ENCODE peak calls at places on chromosomes 11 and 22, in eight cellular contexts. M is AG04450, K is WTC11, F is endothelial cell, S is brain microvascular endothelial cell, Q is progenitor cell of endocrine pancreas, N is coronary artery, H is osteoblast. V is an unnamed sample.

GRCh38 chr22:32722441-32722840 is 79.1 kb upstream of the TIMP3 start:
- DNase-seq in H (peak), K (no peak), Q (no peak), M (no peak), N (no peak), F (no peak), S (no peak), V (no peak)

GRCh38 chr11:46380340-46381045 is 976 bp upstream of the MDK start:
- DNase-seq in N (no peak), S (no peak), K (peak), F (peak), H (peak), Q (peak), M (no peak), V (peak)

GRCh38 chr11:14905104-14906033 is 13.3 kb upstream of the CYP2R1 start:
- DNase-seq in H (peak), F (peak), M (no peak), S (no peak), K (peak), Q (no peak), N (peak), V (peak)

GRCh38 chr11:3644817-3645235 is at the start of gene ART1:
- DNase-seq in N (no peak), H (no peak), F (no peak), Q (no peak), K (no peak), M (no peak), S (no peak), V (no peak)

GRCh38 chr11:65560555-65561418 is 2.6 kb upstream of the LTBP3 start:
- DNase-seq in Q (no peak), S (peak), M (no peak), N (no peak), F (no peak), K (peak), H (peak), V (peak)

GRCh38 chr11:3981084-3981633 is 113.4 kb upstream of the RRM1 start:
- DNase-seq in H (no peak), K (no peak), Q (no peak), M (no peak), F (no peak), S (no peak), N (no peak), V (no peak)

GRCh38 chr11:100827934-100828661 is 141.0 kb downstream of the ARHGAP42 start:
- DNase-seq in N (no peak), K (no peak), H (no peak), Q (peak), M (peak), S (peak), F (peak), V (peak)

GRCh38 chr11:12544986-12545775 is 129.0 kb upstream of the TEAD1 start:
- DNase-seq in N (no peak), Q (no peak), K (no peak), H (peak), M (no peak), F (no peak), S (peak), V (no peak)

GRCh38 chr22:49548356-49549202 is 279.1 kb downstream of the BRD1 start:
- DNase-seq in M (no peak), N (no peak), S (no peak), K (peak), Q (no peak), F (no peak), H (peak), V (peak)

GRCh38 chr11:123231263-123231662 is 36.2 kb upstream of the CLMP start:
- DNase-seq in F (no peak), H (no peak), K (no peak), M (no peak), Q (no peak), S (peak), N (no peak), V (no peak)

GRCh38 chr22:19111584-19111983 is 10.6 kb downstream of the DGCR2 start:
- DNase-seq in S (no peak), M (no peak), Q (no peak), F (no peak), H (no peak), K (no peak), N (no peak), V (no peak)

GRCh38 chr11:61962213-61963015 is 5.0 kb downstream of the FTH1 start:
- DNase-seq in F (no peak), H (no peak), M (no peak), N (no peak), Q (no peak), K (no peak), S (peak), V (no peak)

GRCh38 chr22:36163497-36163896 is 2.9 kb upstream of the APOL3 start:
- DNase-seq in S (no peak), N (no peak), M (no peak), H (no peak), F (no peak), Q (no peak), K (no peak), V (no peak)

GRCh38 chr11:64750361-64751054 is 6.6 kb upstream of the RASGRP2 start:
- DNase-seq in Q (no peak), K (no peak), M (no peak), S (no peak), N (no peak), F (no peak), H (peak), V (no peak)

GRCh38 chr22:39177456-39177775 is 24.9 kb upstream of the CBX7 start:
- DNase-seq in F (no peak), Q (no peak), S (no peak), N (no peak), K (no peak), H (no peak), M (no peak), V (no peak)

GRCh38 chr11:27296406-27296994 is 66.5 kb downstream of the CCDC34 start:
- DNase-seq in M (no peak), K (no peak), Q (no peak), H (peak), N (no peak), S (peak), F (no peak), V (peak)

GRCh38 chr11:67437082-67437821 is at the start of gene PTPRCAP:
- DNase-seq in S (no peak), F (no peak), Q (no peak), K (peak), N (no peak), H (no peak), M (no peak), V (no peak)

GRCh38 chr11:86106916-86107315 is 38.0 kb upstream of the PICALM start:
- DNase-seq in Q (no peak), F (no peak), K (no peak), M (no peak), N (no peak), H (peak), S (no peak), V (no peak)

GRCh38 chr11:120524536-120525085 is 13.1 kb downstream of the GRIK4 start:
- DNase-seq in Q (no peak), N (no peak), S (no peak), K (no peak), M (no peak), H (no peak), F (no peak), V (no peak)

GRCh38 chr22:35921777-35922176 is 106.8 kb downstream of the RBFOX2 start:
- DNase-seq in M (peak), F (peak), K (peak), S (peak), N (no peak), Q (no peak), H (peak), V (peak)

GRCh38 chr11:64379817-64380709 is 21.1 kb downstream of the RPS6KA4 start:
- DNase-seq in Q (no peak), M (no peak), K (no peak), H (peak), F (no peak), S (no peak), N (no peak), V (no peak)

GRCh38 chr11:76236092-76237026 is 30.1 kb upstream of the WNT11 start:
- DNase-seq in H (peak), Q (peak), N (no peak), M (no peak), F (no peak), K (peak), S (peak), V (peak)

GRCh38 chr11:20293992-20294391 is 69.5 kb upstream of the HTATIP2 start:
- DNase-seq in K (no peak), H (no peak), F (no peak), N (no peak), M (no peak), S (no peak), Q (no peak), V (no peak)

GRCh38 chr11:102438311-102439062 is 14.1 kb downstream of the TMEM123 start:
- DNase-seq in N (no peak), S (peak), H (no peak), Q (peak), K (peak), M (no peak), F (no peak), V (no peak)

GRCh38 chr11:92245700-92246270 is 21.2 kb downstream of the FAT3 start:
- DNase-seq in M (no peak), K (no peak), N (no peak), F (no peak), S (no peak), Q (no peak), H (no peak), V (no peak)

GRCh38 chr11:45089251-45089650 is 57.2 kb upstream of the PRDM11 start:
- DNase-seq in Q (no peak), K (no peak), M (peak), S (peak), H (peak), F (no peak), N (peak), V (no peak)

GRCh38 chr11:12968836-12969235 is 40.3 kb upstream of the RASSF10 start:
- DNase-seq in K (no peak), Q (no peak), M (no peak), F (no peak), S (no peak), H (no peak), N (no peak), V (no peak)

GRCh38 chr11:109729761-109730160 is 307.8 kb downstream of the C11orf87 start:
- DNase-seq in N (no peak), S (no peak), K (peak), Q (no peak), F (no peak), M (no peak), H (no peak), V (no peak)

GRCh38 chr11:44567876-44568256 is 2.4 kb downstream of the CD82 start:
- DNase-seq in K (no peak), F (no peak), S (no peak), N (no peak), M (no peak), Q (no peak), H (no peak), V (no peak)

GRCh38 chr22:32355760-32356159 is 1.9 kb upstream of the RFPL3 start:
- DNase-seq in K (peak), F (no peak), H (no peak), Q (no peak), M (no peak), N (no peak), S (no peak), V (peak)

GRCh38 chr11:34632105-34632780 is 11.3 kb downstream of the EHF start:
- DNase-seq in H (peak), N (no peak), M (no peak), K (no peak), S (no peak), Q (no peak), F (no peak), V (peak)

GRCh38 chr22:38872831-38873248 is 824 bp upstream of the CBX6 start:
- DNase-seq in N (peak), S (no peak), Q (peak), M (no peak), F (peak), K (peak), H (peak), V (peak)

GRCh38 chr11:60280412-60280811 is at the start of gene MS4A4A:
- DNase-seq in M (no peak), Q (no peak), H (no peak), F (no peak), N (no peak), S (no peak), K (no peak), V (no peak)

GRCh38 chr11:83007909-83008580 is 63.7 kb downstream of the RAB30 start:
- DNase-seq in F (peak), K (peak), H (peak), S (peak), N (no peak), Q (no peak), M (no peak), V (peak)

DNA sequence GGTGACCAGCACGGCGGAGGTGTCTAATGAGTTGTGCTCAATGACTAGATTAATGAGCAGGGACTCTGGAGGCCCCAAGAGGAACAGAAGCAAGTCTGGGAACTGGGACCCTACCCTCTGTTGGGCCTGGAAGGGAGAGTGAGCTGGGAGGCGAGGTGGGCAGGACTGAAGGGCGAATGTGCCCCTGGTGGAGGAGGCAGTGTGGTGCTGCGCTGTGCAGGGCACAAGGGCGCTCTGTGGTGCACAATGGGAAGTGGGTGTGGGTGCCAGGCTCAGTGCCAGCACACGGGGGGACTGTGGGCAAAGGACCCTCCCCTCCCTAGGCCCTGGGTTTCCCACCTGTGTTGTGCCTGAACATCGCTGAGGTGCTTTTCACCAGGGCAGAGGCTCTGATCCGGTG is 57.5 kb upstream of the TTLL12 start:
- DNase-seq in M (no peak), H (no peak), K (no peak), F (no peak), Q (no peak), N (no peak), S (no peak), V (no peak)
- TF ChIP-seq CTCF in M (no peak), H (no peak), K (no peak), F (no peak), Q (no peak), N (no peak), S (no peak), V (peak)

GRCh38 chr22:43481528-43482309 is 69.9 kb downstream of the MPPED1 start:
- DNase-seq in K (no peak), M (no peak), S (no peak), F (peak), N (no peak), Q (no peak), H (peak), V (peak)
- TF ChIP-seq CTCF in K (no peak), M (no peak), S (no peak), F (no peak), N (no peak), Q (peak), H (no peak), V (peak)

GRCh38 chr11:112871909-112872511 is 89.2 kb upstream of the NCAM1 start:
- DNase-seq in H (no peak), N (no peak), Q (no peak), M (no peak), S (no peak), K (no peak), F (no peak), V (no peak)
- TF ChIP-seq CTCF in H (no peak), N (no peak), Q (no peak), M (no peak), S (no peak), K (no peak), F (no peak), V (no peak)

GRCh38 chr11:116534270-116534975 is 238.4 kb downstream of the BUD13 start:
- DNase-seq in Q (no peak), H (peak), F (no peak), K (no peak), N (peak), M (no peak), S (no peak), V (no peak)

GRCh38 chr11:116532066-116532465 is 240.7 kb downstream of the BUD13 start:
- DNase-seq in N (peak), S (no peak), Q (no peak), F (no peak), H (no peak), M (no peak), K (no peak), V (no peak)

GRCh38 chr11:116530705-116531104 is 242.1 kb downstream of the BUD13 start:
- DNase-seq in K (no peak), M (no peak), S (no peak), H (no peak), N (peak), F (no peak), Q (no peak), V (no peak)

GRCh38 chr11:116535120-116535519 is 237.7 kb downstream of the BUD13 start:
- DNase-seq in F (no peak), Q (no peak), N (peak), H (peak), M (no peak), S (no peak), K (no peak), V (no peak)

GRCh38 chr11:116533186-116533825 is 239.5 kb downstream of the BUD13 start:
- DNase-seq in F (no peak), S (no peak), N (peak), M (no peak), Q (no peak), H (peak), K (peak), V (peak)
- TF ChIP-seq CTCF in F (no peak), S (peak), N (no peak), M (no peak), Q (no peak), H (no peak), K (no peak), V (peak)

GRCh38 chr11:133343951-133344350 is 188.3 kb downstream of the OPCML start:
- DNase-seq in F (no peak), N (no peak), M (no peak), H (no peak), S (no peak), K (no peak), Q (no peak), V (no peak)

GRCh38 chr11:133350045-133350444 is 182.3 kb downstream of the OPCML start:
- DNase-seq in S (no peak), M (no peak), F (no peak), H (no peak), Q (no peak), K (no peak), N (no peak), V (no peak)

GRCh38 chr11:133342453-133342852 is 189.8 kb downstream of the OPCML start:
- DNase-seq in S (no peak), N (no peak), M (no peak), K (no peak), F (no peak), H (no peak), Q (no peak), V (no peak)

DNA sequence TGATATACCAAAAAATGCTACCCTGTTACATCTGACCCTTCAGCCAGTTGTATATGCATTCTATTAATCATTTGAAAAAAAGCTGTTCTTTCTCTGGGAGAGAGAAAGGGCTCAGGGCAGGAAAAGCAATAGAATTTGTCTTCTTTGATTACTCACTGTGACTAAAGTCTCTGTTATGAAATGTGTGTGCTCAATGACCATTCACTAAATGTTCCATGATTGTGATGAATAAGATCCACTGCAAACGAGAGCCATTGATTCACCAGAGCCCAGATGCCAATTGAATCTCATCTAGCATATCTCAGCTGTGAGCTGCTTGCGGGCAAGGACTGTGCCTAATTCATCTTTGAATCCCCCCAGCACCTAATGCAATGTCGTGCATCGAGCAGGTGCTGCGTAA is 184.3 kb downstream of the OPCML start:
- DNase-seq in K (no peak), S (no peak), Q (no peak), N (no peak), M (no peak), H (no peak), F (no peak), V (no peak)
- TF ChIP-seq CTCF in K (no peak), S (no peak), Q (no peak), N (no peak), M (no peak), H (no peak), F (no peak), V (no peak)

GRCh38 chr22:27989758-27990450 is 70.8 kb upstream of the PITPNB start:
- DNase-seq in S (no peak), Q (no peak), N (peak), H (no peak), K (no peak), M (no peak), F (no peak), V (no peak)

GRCh38 chr22:27990451-27990840 is 71.4 kb upstream of the PITPNB start:
- DNase-seq in K (no peak), H (no peak), F (no peak), S (no peak), M (no peak), Q (no peak), N (no peak), V (no peak)

GRCh38 chr22:27991586-27992293 is 72.7 kb upstream of the PITPNB start:
- DNase-seq in M (no peak), S (no peak), N (peak), H (peak), Q (no peak), K (no peak), F (no peak), V (no peak)

GRCh38 chr22:27992294-27993165 is 73.5 kb upstream of the PITPNB start:
- DNase-seq in N (peak), M (no peak), F (no peak), H (no peak), S (no peak), Q (no peak), K (no peak), V (no peak)

DNA sequence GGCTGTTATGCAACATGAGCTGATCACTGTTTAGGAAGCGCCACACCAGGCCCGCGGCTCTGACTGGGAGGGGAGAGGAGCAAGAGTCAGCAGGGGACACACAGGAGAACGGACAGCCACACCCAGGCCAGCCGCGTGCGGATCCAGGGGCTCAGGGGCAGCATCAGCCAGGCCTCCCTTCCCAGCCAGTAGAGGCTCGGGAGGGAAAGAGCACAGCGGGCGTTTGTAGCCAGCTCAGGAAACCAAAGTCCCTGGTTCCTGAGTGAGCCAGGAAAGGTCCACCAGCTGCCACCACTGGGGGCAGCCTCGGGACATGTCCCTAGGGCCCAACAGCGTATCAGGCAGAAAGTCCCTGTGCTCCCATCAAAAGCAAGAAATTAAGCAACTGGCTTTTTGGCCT is 71.8 kb upstream of the PITPNB start:
- DNase-seq in M (no peak), F (peak), H (peak), Q (no peak), N (peak), S (no peak), K (peak), V (peak)
- TF ChIP-seq CTCF in M (peak), F (peak), H (peak), Q (peak), N (no peak), S (peak), K (peak), V (peak)

DNA sequence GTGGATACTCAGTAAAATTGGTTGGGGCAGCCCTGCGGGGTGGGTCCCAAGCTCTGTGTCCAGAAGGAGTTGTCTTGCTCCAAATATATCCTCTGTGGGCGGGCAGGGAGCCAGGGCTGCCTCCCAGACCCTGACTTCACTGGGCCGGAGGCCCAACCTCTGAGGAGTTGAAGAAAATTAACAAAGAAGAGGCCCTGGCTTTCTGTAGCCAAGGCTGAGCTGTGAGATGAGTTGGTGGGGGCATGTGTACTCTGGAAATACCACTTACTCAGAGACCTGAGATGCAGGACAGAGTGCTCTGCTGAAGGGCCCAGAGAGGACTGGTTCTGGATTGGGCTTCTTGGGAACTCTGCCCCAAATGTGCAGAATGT is 96.3 kb downstream of the SWAP70 start:
- DNase-seq in H (peak), N (peak), K (no peak), S (peak), F (no peak), M (peak), Q (no peak), V (no peak)
- TF ChIP-seq CTCF in H (no peak), N (no peak), K (no peak), S (no peak), F (no peak), M (no peak), Q (no peak), V (no peak)

V was measured in neural progenitor cell.